ENCODE peak calls at places on chromosomes 5 and 9, in four cellular contexts. One of them, this sample, is unnamed.

GRCh38 chr9:96859461-96860198 is 5.3 kb upstream of the ZNF782 start:
- DNase-seq in neuronal stem cell: no peak
- DNase-seq in CD8-positive, alpha-beta T cell: no peak
- DNase-seq in aorta: no peak
- DNase-seq in this sample: no peak

GRCh38 chr5:55187370-55187769 is 14.4 kb upstream of the CDC20B start:
- DNase-seq in neuronal stem cell: no peak
- DNase-seq in CD8-positive, alpha-beta T cell: no peak
- DNase-seq in aorta: no peak
- DNase-seq in this sample: no peak

GRCh38 chr5:175743676-175744210 is 85.9 kb downstream of the HRH2 start:
- DNase-seq in neuronal stem cell: peak; percentile 36
- DNase-seq in CD8-positive, alpha-beta T cell: no peak
- DNase-seq in aorta: no peak
- DNase-seq in this sample: peak; percentile 15

GRCh38 chr5:132487841-132488555 is 2.6 kb downstream of the IRF1 start:
- DNase-seq in neuronal stem cell: no peak
- DNase-seq in CD8-positive, alpha-beta T cell: no peak
- DNase-seq in aorta: no peak
- DNase-seq in this sample: no peak

GRCh38 chr5:52787600-52788504 is at the start of the genes ITGA1 and PELO:
- DNase-seq in neuronal stem cell: peak; percentile 59
- DNase-seq in CD8-positive, alpha-beta T cell: peak; percentile 42
- DNase-seq in aorta: peak; percentile 94
- DNase-seq in this sample: peak; percentile 93

GRCh38 chr5:144742376-144742775 is 571.7 kb downstream of the KCTD16 start:
- DNase-seq in neuronal stem cell: peak; percentile 38
- DNase-seq in CD8-positive, alpha-beta T cell: no peak
- DNase-seq in aorta: no peak
- DNase-seq in this sample: no peak

GRCh38 chr5:180109920-180110319 is 38.4 kb upstream of the RNF130 start:
- DNase-seq in neuronal stem cell: no peak
- DNase-seq in CD8-positive, alpha-beta T cell: no peak
- DNase-seq in aorta: no peak
- DNase-seq in this sample: no peak

GRCh38 chr9:129253820-129254381 is 75.8 kb upstream of the IER5L start:
- DNase-seq in neuronal stem cell: no peak
- DNase-seq in CD8-positive, alpha-beta T cell: no peak
- DNase-seq in aorta: peak; percentile 91
- DNase-seq in this sample: peak; percentile 89

GRCh38 chr5:76386360-76386759 is 16.7 kb upstream of the IQGAP2 start:
- DNase-seq in neuronal stem cell: no peak
- DNase-seq in CD8-positive, alpha-beta T cell: no peak
- DNase-seq in aorta: no peak
- DNase-seq in this sample: peak; percentile 79

GRCh38 chr9:84609779-84610178 is 59.8 kb upstream of the NTRK2 start:
- DNase-seq in neuronal stem cell: no peak
- DNase-seq in CD8-positive, alpha-beta T cell: no peak
- DNase-seq in aorta: no peak
- DNase-seq in this sample: no peak

GRCh38 chr9:82882744-82883143 is 180.2 kb downstream of the RASEF start:
- DNase-seq in neuronal stem cell: no peak
- DNase-seq in CD8-positive, alpha-beta T cell: no peak
- DNase-seq in aorta: no peak
- DNase-seq in this sample: no peak

GRCh38 chr5:85453026-85453349 is 1068.3 kb upstream of the EDIL3 start:
- DNase-seq in neuronal stem cell: no peak
- DNase-seq in CD8-positive, alpha-beta T cell: no peak
- DNase-seq in aorta: no peak
- DNase-seq in this sample: no peak

GRCh38 chr5:139648205-139649081 is at the start of gene CXXC5:
- DNase-seq in neuronal stem cell: peak; percentile 89
- DNase-seq in CD8-positive, alpha-beta T cell: peak; percentile 62
- DNase-seq in aorta: peak; percentile 96
- DNase-seq in this sample: peak; percentile 96

GRCh38 chr5:83433891-83434290 is 37.7 kb upstream of the VCAN start:
- DNase-seq in neuronal stem cell: no peak
- DNase-seq in CD8-positive, alpha-beta T cell: no peak
- DNase-seq in aorta: no peak
- DNase-seq in this sample: no peak

GRCh38 chr5:106089073-106089472 is 1581.7 kb downstream of the EFNA5 start:
- DNase-seq in neuronal stem cell: no peak
- DNase-seq in CD8-positive, alpha-beta T cell: no peak
- DNase-seq in aorta: no peak
- DNase-seq in this sample: no peak

DNA sequence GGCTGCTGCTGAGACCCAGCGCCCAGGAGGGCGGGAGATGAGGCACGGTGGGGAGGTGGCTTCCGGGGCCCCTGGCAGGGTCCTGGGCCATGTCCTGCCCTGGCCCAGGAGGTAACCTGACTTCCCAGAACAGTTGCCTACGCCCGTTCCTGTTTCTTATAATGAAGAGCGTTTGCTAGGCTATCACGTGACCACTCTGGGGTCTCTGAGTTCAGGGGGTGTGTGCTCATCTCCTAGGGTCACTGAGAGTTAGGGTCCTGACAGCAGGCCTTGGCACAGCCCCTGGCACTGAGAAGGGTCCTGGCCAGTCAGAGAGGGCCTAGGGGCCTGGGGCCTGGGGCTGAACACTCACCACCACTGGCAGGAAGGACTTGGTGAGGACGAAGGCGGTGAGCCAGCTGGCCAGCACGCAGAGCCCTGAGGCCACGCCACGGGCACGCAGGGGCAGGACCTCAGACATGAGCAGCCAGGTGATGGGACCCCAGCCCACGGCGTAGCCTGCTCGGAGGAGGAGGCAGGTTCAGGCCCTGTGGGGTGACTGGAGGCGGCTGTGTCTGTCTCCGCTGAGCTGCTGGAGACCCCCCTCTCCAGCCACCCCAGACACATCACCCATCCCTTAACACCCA is 6.0 kb downstream of the SLC2A6 start:
- DNase-seq in neuronal stem cell: no peak
- DNase-seq in CD8-positive, alpha-beta T cell: no peak
- DNase-seq in aorta: no peak
- DNase-seq in this sample: peak; percentile 73
- H3K36me3 ChIP-seq in neuronal stem cell: peaks cover 15% of the 10 kb centered on the region
- H3K36me3 ChIP-seq in CD8-positive, alpha-beta T cell: no peaks in the 10 kb centered on the region
- H3K36me3 ChIP-seq in aorta: no peaks in the 10 kb centered on the region
- H3K36me3 ChIP-seq in this sample: no peaks in the 10 kb centered on the region

GRCh38 chr5:135245521-135246499 is 153.2 kb downstream of the MACROH2A1 start:
- DNase-seq in neuronal stem cell: no peak
- DNase-seq in CD8-positive, alpha-beta T cell: no peak
- DNase-seq in aorta: no peak
- DNase-seq in this sample: peak; percentile 36
- H3K4me1 ChIP-seq in neuronal stem cell: peaks cover 20% of the 10 kb centered on the region
- H3K4me1 ChIP-seq in CD8-positive, alpha-beta T cell: no peaks in the 10 kb centered on the region
- H3K4me1 ChIP-seq in aorta: peaks cover 6% of the 10 kb centered on the region
- H3K4me1 ChIP-seq in this sample: no peaks in the 10 kb centered on the region

DNA sequence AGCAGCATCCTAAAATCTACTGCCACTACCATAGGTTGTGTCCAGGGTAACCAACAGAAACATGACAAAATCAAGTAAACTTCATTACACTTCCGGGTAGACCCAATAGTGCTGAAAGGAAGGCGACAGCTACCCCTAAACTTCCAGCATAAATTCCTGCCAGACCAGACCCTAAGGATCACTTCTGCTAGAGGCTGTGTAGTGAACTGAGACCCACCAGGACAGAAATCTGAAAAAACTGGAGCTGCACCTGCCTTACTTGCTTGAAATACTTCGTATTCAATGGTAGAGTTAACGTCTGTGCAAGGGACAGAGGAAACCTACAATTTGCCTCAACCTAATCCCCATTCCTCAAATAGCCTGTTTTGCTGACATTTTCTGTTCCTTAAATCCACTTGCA is 1.0 kb upstream of the SECISBP2 start:
- DNase-seq in neuronal stem cell: no peak
- DNase-seq in CD8-positive, alpha-beta T cell: no peak
- DNase-seq in aorta: no peak
- DNase-seq in this sample: no peak
- H3K36me3 ChIP-seq in neuronal stem cell: peaks cover 12% of the 10 kb centered on the region
- H3K36me3 ChIP-seq in CD8-positive, alpha-beta T cell: peaks cover 4% of the 10 kb centered on the region
- H3K36me3 ChIP-seq in aorta: no peaks in the 10 kb centered on the region
- H3K36me3 ChIP-seq in this sample: peaks cover under 1% of the 10 kb centered on the region

GRCh38 chr5:14164764-14165163 is 21.6 kb downstream of the TRIO start:
- DNase-seq in neuronal stem cell: no peak
- DNase-seq in CD8-positive, alpha-beta T cell: no peak
- DNase-seq in aorta: no peak
- DNase-seq in this sample: no peak
- H3K4me1 ChIP-seq in neuronal stem cell: peaks cover 8% of the 10 kb centered on the region
- H3K4me1 ChIP-seq in CD8-positive, alpha-beta T cell: no peaks in the 10 kb centered on the region
- H3K4me1 ChIP-seq in aorta: peaks cover 10% of the 10 kb centered on the region
- H3K4me1 ChIP-seq in this sample: no peaks in the 10 kb centered on the region

DNA sequence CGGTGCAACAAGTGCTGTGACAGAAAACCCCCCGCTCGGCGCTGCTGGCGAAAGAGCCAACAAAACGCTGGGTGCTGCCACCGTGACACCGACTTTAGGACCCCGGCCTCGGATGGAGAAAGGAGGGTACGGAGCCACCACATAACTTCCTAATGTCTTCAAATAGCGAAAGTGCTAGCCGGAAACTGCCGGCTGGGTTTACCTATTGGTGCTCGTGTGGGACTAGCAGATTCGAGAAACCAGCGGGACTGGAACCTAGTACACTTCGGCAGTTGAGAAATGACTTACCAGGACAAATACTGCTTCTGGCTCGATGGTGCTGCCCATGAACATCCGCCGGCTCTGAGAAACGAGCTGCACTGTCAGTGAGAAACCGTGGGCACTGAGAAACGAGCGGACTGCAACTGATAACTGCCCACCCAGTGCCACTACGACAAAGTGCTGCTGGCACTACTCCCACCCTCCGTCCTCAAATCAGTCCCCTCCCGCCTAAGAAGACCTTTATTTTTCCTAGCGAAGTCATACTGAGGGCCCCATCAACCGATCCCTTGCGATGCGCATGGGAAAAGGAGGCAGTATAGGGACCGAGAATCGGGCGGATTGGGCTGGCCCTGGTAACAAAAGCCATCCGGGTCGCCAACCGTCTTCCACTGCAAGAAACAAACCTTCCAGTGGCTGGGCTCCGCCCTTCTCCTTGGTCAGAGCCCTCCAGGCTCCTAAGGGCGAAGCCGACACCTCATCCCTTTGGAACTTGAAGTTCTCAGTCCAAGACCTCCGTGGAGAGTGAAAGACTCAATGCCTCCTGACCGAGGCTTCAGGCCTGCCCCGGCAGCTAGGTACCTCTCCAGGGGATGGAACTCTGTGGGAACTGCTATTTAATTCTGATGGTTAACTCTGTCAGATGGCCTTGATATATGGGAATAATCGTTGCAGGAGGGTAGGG is 27.0 kb upstream of the ANXA2R start:
- DNase-seq in neuronal stem cell: peak; percentile 93
- DNase-seq in CD8-positive, alpha-beta T cell: peak; percentile 89
- DNase-seq in aorta: peak; percentile 93
- DNase-seq in this sample: peak; percentile 93
- H3K36me3 ChIP-seq in neuronal stem cell: peaks cover 6% of the 10 kb centered on the region
- H3K36me3 ChIP-seq in CD8-positive, alpha-beta T cell: no peaks in the 10 kb centered on the region
- H3K36me3 ChIP-seq in aorta: no peaks in the 10 kb centered on the region
- H3K36me3 ChIP-seq in this sample: peaks cover 2% of the 10 kb centered on the region

GRCh38 chr9:130785940-130786500 is 49.0 kb upstream of the ABL1 start:
- DNase-seq in neuronal stem cell: no peak
- DNase-seq in CD8-positive, alpha-beta T cell: no peak
- DNase-seq in aorta: no peak
- DNase-seq in this sample: no peak
- H3K4me1 ChIP-seq in neuronal stem cell: no peaks in the 10 kb centered on the region
- H3K4me1 ChIP-seq in CD8-positive, alpha-beta T cell: no peaks in the 10 kb centered on the region
- H3K4me1 ChIP-seq in aorta: peaks cover 9% of the 10 kb centered on the region
- H3K4me1 ChIP-seq in this sample: peaks cover 17% of the 10 kb centered on the region

DNA sequence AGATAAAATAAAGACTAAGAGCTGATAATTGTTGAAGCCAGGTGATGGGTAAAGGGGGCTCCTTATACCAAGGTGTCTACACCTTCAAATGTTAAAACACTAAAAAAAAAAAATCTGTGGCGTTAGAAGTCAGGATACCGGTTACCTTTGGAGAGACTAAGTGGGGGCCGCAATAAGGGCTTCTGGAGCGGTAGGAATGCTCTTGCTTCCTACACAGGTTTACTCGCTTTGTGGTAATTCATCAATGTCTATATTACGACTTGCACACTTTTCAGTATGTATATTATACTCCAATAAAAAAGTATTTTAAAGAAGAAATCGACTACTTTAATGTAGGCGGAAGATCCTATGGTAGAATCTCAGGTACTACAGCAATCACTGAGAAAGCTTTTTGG is 12.5 kb downstream of the MRPS27 start:
- DNase-seq in neuronal stem cell: no peak
- DNase-seq in CD8-positive, alpha-beta T cell: no peak
- DNase-seq in aorta: no peak
- DNase-seq in this sample: no peak
- H3K36me3 ChIP-seq in neuronal stem cell: peaks cover 9% of the 10 kb centered on the region
- H3K36me3 ChIP-seq in CD8-positive, alpha-beta T cell: no peaks in the 10 kb centered on the region
- H3K36me3 ChIP-seq in aorta: no peaks in the 10 kb centered on the region
- H3K36me3 ChIP-seq in this sample: peaks cover 8% of the 10 kb centered on the region

GRCh38 chr5:170711300-170711699 is 72.2 kb upstream of the GABRP start:
- DNase-seq in neuronal stem cell: no peak
- DNase-seq in CD8-positive, alpha-beta T cell: no peak
- DNase-seq in aorta: no peak
- DNase-seq in this sample: no peak
- H3K4me1 ChIP-seq in neuronal stem cell: peaks cover 2% of the 10 kb centered on the region
- H3K4me1 ChIP-seq in CD8-positive, alpha-beta T cell: no peaks in the 10 kb centered on the region
- H3K4me1 ChIP-seq in aorta: no peaks in the 10 kb centered on the region
- H3K4me1 ChIP-seq in this sample: no peaks in the 10 kb centered on the region

DNA sequence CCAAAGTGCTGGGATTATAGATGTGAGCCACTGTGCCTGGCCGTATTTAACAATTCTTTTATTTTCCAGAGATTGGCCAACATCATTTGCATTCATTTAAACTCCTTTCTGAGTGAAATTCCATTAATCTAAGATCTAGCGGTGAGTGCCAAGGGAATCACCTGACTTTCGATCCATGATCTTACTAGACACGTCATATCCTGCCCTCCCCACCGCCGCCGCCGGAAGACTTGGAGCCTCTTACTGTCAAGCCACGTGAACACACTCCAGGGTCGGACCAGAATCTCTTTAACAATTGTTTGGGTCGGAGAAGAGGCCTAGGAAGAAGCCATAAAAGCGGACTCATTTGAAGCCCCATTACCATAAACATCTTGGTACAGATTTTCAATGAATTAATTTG is 12.9 kb downstream of the INPP5E start:
- DNase-seq in neuronal stem cell: no peak
- DNase-seq in CD8-positive, alpha-beta T cell: no peak
- DNase-seq in aorta: no peak
- DNase-seq in this sample: no peak
- H3K36me3 ChIP-seq in neuronal stem cell: peaks cover 36% of the 10 kb centered on the region
- H3K36me3 ChIP-seq in CD8-positive, alpha-beta T cell: peaks cover 20% of the 10 kb centered on the region
- H3K36me3 ChIP-seq in aorta: no peaks in the 10 kb centered on the region
- H3K36me3 ChIP-seq in this sample: peaks cover 25% of the 10 kb centered on the region

This sample was measured in kidney.